ENCODE peak calls at places on chromosomes 4 and X, in four cellular contexts. U, R, D and G are unnamed samples.

GRCh38 chrX:121958886-121959285 is 911.5 kb downstream of the GLUD2 start:
- DNase-seq in U (peak; percentile 39), R (no peak), D (peak; percentile 34), G (no peak)

GRCh38 chrX:13177921-13178320 is 133.5 kb upstream of the FAM9C start:
- DNase-seq in U (no peak), R (no peak), D (no peak), G (no peak)

GRCh38 chrX:134520860-134521390 is 61.0 kb downstream of the HPRT1 start:
- DNase-seq in U (peak; percentile 62), R (peak; percentile 57), D (peak; percentile 65), G (peak; percentile 64)

GRCh38 chr4:165355900-165356300 is 22.9 kb upstream of the CPE start:
- DNase-seq in U (peak; percentile 50), R (peak; percentile 69), D (peak; percentile 64), G (peak; percentile 78)

GRCh38 chr4:52102587-52102986 is 51.5 kb downstream of the SPATA18 start:
- DNase-seq in U (peak; percentile 57), R (no peak), D (peak; percentile 69), G (no peak)

GRCh38 chr4:78542373-78542772 is 9.2 kb upstream of the ANXA3 start:
- DNase-seq in U (peak; percentile 53), R (no peak), D (peak; percentile 85), G (no peak)

GRCh38 chr4:8188085-8188484 is 11.0 kb upstream of the SH3TC1 start:
- DNase-seq in U (no peak), R (no peak), D (peak; percentile 68), G (no peak)

GRCh38 chr4:33467291-33467690 is 2747.1 kb downstream of the PCDH7 start:
- DNase-seq in U (no peak), R (no peak), D (no peak), G (no peak)

GRCh38 chr4:17694552-17694951 is 80.1 kb downstream of the MED28 start:
- DNase-seq in U (no peak), R (no peak), D (no peak), G (no peak)

GRCh38 chr4:33649015-33649414 is 2595.3 kb downstream of the ARAP2 start:
- DNase-seq in U (peak; percentile 9), R (peak; percentile 36), D (peak; percentile 71), G (peak; percentile 31)

GRCh38 chr4:94757192-94758140 is at the start of gene BMPR1B:
- DNase-seq in U (peak; percentile 77), R (peak; percentile 62), D (peak; percentile 82), G (peak; percentile 75)

DNA sequence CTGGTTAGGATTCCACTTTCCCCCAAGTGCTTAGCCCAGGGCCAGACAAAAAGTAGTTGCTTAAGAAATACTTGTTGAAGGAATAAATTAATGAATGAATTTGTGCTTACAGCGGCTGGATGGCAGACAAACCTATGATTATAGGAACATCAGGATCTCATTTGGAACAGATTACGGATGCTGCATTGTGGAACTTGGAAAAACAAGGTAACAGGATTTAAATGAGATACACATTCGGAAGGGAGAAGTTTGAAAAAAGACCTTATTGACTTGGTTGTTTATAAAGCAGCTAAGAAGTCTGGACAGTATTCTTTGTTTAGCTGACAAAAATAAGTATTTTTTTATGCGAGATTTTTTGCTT is 572 bp downstream of the EXOSC9 start:
- DNase-seq in U (no peak), R (no peak), D (no peak), G (no peak)
- H3K79me2 ChIP-seq in U (peaks cover 19% of the 10 kb centered on the region), R (peaks cover 15% of the 10 kb centered on the region), D (peaks cover 49% of the 10 kb centered on the region), G (peaks cover 46% of the 10 kb centered on the region)

GRCh38 chr4:15345134-15345533 is 82.7 kb upstream of the C1QTNF7 start:
- DNase-seq in U (no peak), R (no peak), D (no peak), G (no peak)
- H2AFZ ChIP-seq in U (no peak overlapping the region), R (no peak overlapping the region), D (no peak overlapping the region), G (no peak overlapping the region)

GRCh38 chr4:185213341-185213740 is 3.9 kb downstream of the SNX25 start:
- DNase-seq in U (no peak), R (no peak), D (no peak), G (no peak)

GRCh38 chr4:185211641-185212040 is 2.2 kb downstream of the SNX25 start:
- DNase-seq in U (no peak), R (no peak), D (no peak), G (no peak)

GRCh38 chr4:185213829-185214228 is 4.4 kb downstream of the SNX25 start:
- DNase-seq in U (no peak), R (no peak), D (no peak), G (no peak)

GRCh38 chr4:185211035-185211434 is 1.6 kb downstream of the SNX25 start:
- DNase-seq in U (no peak), R (no peak), D (no peak), G (peak; percentile 30)

GRCh38 chr4:185212566-185212965 is 3.2 kb downstream of the SNX25 start:
- DNase-seq in U (peak; percentile 43), R (no peak), D (no peak), G (no peak)
- H3K79me2 ChIP-seq in U (peaks cover 42% of the 10 kb centered on the region), R (peaks cover 47% of the 10 kb centered on the region), D (peaks cover 74% of the 10 kb centered on the region), G (peaks cover 58% of the 10 kb centered on the region)

DNA sequence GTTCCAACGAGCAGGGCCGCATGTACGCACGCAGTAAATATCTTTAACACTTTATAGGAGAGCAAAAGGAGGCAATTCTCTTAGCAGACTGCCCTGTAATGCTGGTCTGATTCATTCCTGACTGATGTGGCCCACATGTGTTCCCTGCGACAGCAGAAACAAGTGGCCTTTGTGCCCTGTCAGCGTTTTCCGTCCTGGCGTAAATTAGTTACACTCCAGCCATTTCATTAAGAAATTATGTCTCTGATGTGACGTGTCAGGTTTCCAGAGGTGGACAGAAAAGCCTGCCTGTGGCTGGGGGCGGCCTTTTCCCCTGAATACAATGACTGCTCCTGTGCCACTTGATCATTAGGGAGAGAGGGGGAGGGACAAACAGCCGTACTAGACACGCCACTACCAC is 145.9 kb upstream of the BCOR start:
- DNase-seq in U (no peak), R (no peak), D (peak; percentile 9), G (peak; percentile 45)
- H2AFZ ChIP-seq in U (no peak overlapping the region), R (no peak overlapping the region), D (no peak overlapping the region), G (no peak overlapping the region)

GRCh38 chrX:133376422-133376821 is 38.9 kb downstream of the GPC4 start:
- DNase-seq in U (no peak), R (no peak), D (no peak), G (no peak)
- H3K79me2 ChIP-seq in U (no peaks in the 10 kb centered on the region), R (no peaks in the 10 kb centered on the region), D (no peaks in the 10 kb centered on the region), G (peaks cover 71% of the 10 kb centered on the region)

GRCh38 chrX:78958419-78959116 is 13.4 kb downstream of the P2RY10 start:
- DNase-seq in U (no peak), R (no peak), D (no peak), G (no peak)
- H2AFZ ChIP-seq in U (no peak overlapping the region), R (no peak overlapping the region), D (no peak overlapping the region), G (no peak overlapping the region)